ENCODE peak calls at places on chromosomes 13 and 19, in ten cellular contexts. One of them, this sample, is unnamed.

GRCh38 chr13:113046883-113047244 is 58.7 kb upstream of the F7 start:
- DNase-seq in CD8-positive, alpha-beta T cell: no peak
- DNase-seq in heart left ventricle: peak; percentile 18
- DNase-seq in IMR-90: no peak
- DNase-seq in brain microvascular endothelial cell: no peak
- DNase-seq in aorta: no peak
- DNase-seq in caudate nucleus: no peak
- DNase-seq in fibroblast of lung: no peak
- DNase-seq in dorsolateral prefrontal cortex: no peak
- DNase-seq in thyroid gland: no peak
- DNase-seq in this sample: no peak

GRCh38 chr13:112027250-112027649 is 39.7 kb upstream of the SOX1 start:
- DNase-seq in CD8-positive, alpha-beta T cell: no peak
- DNase-seq in heart left ventricle: no peak
- DNase-seq in IMR-90: no peak
- DNase-seq in brain microvascular endothelial cell: no peak
- DNase-seq in aorta: peak; percentile 62
- DNase-seq in caudate nucleus: no peak
- DNase-seq in fibroblast of lung: no peak
- DNase-seq in dorsolateral prefrontal cortex: no peak
- DNase-seq in thyroid gland: no peak
- DNase-seq in this sample: no peak

GRCh38 chr19:47511681-47512080 is 3.2 kb downstream of the NAPA start:
- DNase-seq in CD8-positive, alpha-beta T cell: no peak
- DNase-seq in heart left ventricle: peak; percentile 24
- DNase-seq in IMR-90: peak; percentile 61
- DNase-seq in brain microvascular endothelial cell: no peak
- DNase-seq in aorta: no peak
- DNase-seq in caudate nucleus: no peak
- DNase-seq in fibroblast of lung: peak; percentile 16
- DNase-seq in dorsolateral prefrontal cortex: no peak
- DNase-seq in thyroid gland: no peak
- DNase-seq in this sample: no peak

GRCh38 chr19:1472227-1473055 is 6.6 kb downstream of the C19orf25 start:
- DNase-seq in CD8-positive, alpha-beta T cell: no peak
- DNase-seq in heart left ventricle: no peak
- DNase-seq in IMR-90: no peak
- DNase-seq in brain microvascular endothelial cell: no peak
- DNase-seq in aorta: no peak
- DNase-seq in caudate nucleus: no peak
- DNase-seq in fibroblast of lung: no peak
- DNase-seq in dorsolateral prefrontal cortex: no peak
- DNase-seq in thyroid gland: no peak
- DNase-seq in this sample: peak; percentile 68

GRCh38 chr13:44974056-44974798 is 15.0 kb downstream of the NUFIP1 start:
- DNase-seq in CD8-positive, alpha-beta T cell: no peak
- DNase-seq in heart left ventricle: peak; percentile 52
- DNase-seq in IMR-90: peak; percentile 65
- DNase-seq in brain microvascular endothelial cell: peak; percentile 54
- DNase-seq in aorta: no peak
- DNase-seq in caudate nucleus: no peak
- DNase-seq in fibroblast of lung: peak; percentile 80
- DNase-seq in dorsolateral prefrontal cortex: no peak
- DNase-seq in thyroid gland: peak; percentile 39
- DNase-seq in this sample: no peak

GRCh38 chr19:18203408-18203862 is 407 bp downstream of the RAB3A start:
- DNase-seq in CD8-positive, alpha-beta T cell: peak; percentile 25
- DNase-seq in heart left ventricle: peak; percentile 69
- DNase-seq in IMR-90: no peak
- DNase-seq in brain microvascular endothelial cell: no peak
- DNase-seq in aorta: peak; percentile 85
- DNase-seq in caudate nucleus: peak; percentile 66
- DNase-seq in fibroblast of lung: no peak
- DNase-seq in dorsolateral prefrontal cortex: peak; percentile 48
- DNase-seq in thyroid gland: no peak
- DNase-seq in this sample: no peak

GRCh38 chr19:6099633-6100032 is 10.7 kb downstream of the RFX2 start:
- DNase-seq in CD8-positive, alpha-beta T cell: no peak
- DNase-seq in heart left ventricle: no peak
- DNase-seq in IMR-90: no peak
- DNase-seq in brain microvascular endothelial cell: no peak
- DNase-seq in aorta: no peak
- DNase-seq in caudate nucleus: no peak
- DNase-seq in fibroblast of lung: no peak
- DNase-seq in dorsolateral prefrontal cortex: no peak
- DNase-seq in thyroid gland: no peak
- DNase-seq in this sample: no peak

GRCh38 chr19:15379996-15380647 is 535 bp upstream of the AKAP8 start:
- DNase-seq in CD8-positive, alpha-beta T cell: no peak
- DNase-seq in heart left ventricle: peak; percentile 57
- DNase-seq in IMR-90: peak; percentile 11
- DNase-seq in brain microvascular endothelial cell: peak; percentile 12
- DNase-seq in aorta: no peak
- DNase-seq in caudate nucleus: peak; percentile 63
- DNase-seq in fibroblast of lung: peak; percentile 46
- DNase-seq in dorsolateral prefrontal cortex: no peak
- DNase-seq in thyroid gland: peak; percentile 53
- DNase-seq in this sample: peak; percentile 39

GRCh38 chr19:45782820-45783785 is 813 bp upstream of the DMPK start:
- DNase-seq in CD8-positive, alpha-beta T cell: no peak
- DNase-seq in heart left ventricle: peak; percentile 91
- DNase-seq in IMR-90: peak; percentile 71
- DNase-seq in brain microvascular endothelial cell: peak; percentile 28
- DNase-seq in aorta: peak; percentile 92
- DNase-seq in caudate nucleus: no peak
- DNase-seq in fibroblast of lung: peak; percentile 65
- DNase-seq in dorsolateral prefrontal cortex: no peak
- DNase-seq in thyroid gland: no peak
- DNase-seq in this sample: no peak

GRCh38 chr19:45922281-45922680 is 7.7 kb upstream of the NANOS2 start:
- DNase-seq in CD8-positive, alpha-beta T cell: no peak
- DNase-seq in heart left ventricle: no peak
- DNase-seq in IMR-90: no peak
- DNase-seq in brain microvascular endothelial cell: no peak
- DNase-seq in aorta: no peak
- DNase-seq in caudate nucleus: no peak
- DNase-seq in fibroblast of lung: no peak
- DNase-seq in dorsolateral prefrontal cortex: no peak
- DNase-seq in thyroid gland: no peak
- DNase-seq in this sample: no peak

GRCh38 chr13:52160053-52160452 is 656 bp upstream of the NEK3 start:
- DNase-seq in CD8-positive, alpha-beta T cell: no peak
- DNase-seq in heart left ventricle: no peak
- DNase-seq in IMR-90: no peak
- DNase-seq in brain microvascular endothelial cell: no peak
- DNase-seq in aorta: no peak
- DNase-seq in caudate nucleus: no peak
- DNase-seq in fibroblast of lung: no peak
- DNase-seq in dorsolateral prefrontal cortex: no peak
- DNase-seq in thyroid gland: no peak
- DNase-seq in this sample: no peak

GRCh38 chr19:34067861-34068271 is 104.4 kb upstream of the LSM14A start:
- DNase-seq in CD8-positive, alpha-beta T cell: no peak
- DNase-seq in heart left ventricle: no peak
- DNase-seq in IMR-90: peak; percentile 34
- DNase-seq in brain microvascular endothelial cell: peak; percentile 11
- DNase-seq in aorta: no peak
- DNase-seq in caudate nucleus: no peak
- DNase-seq in fibroblast of lung: peak; percentile 23
- DNase-seq in dorsolateral prefrontal cortex: no peak
- DNase-seq in thyroid gland: no peak
- DNase-seq in this sample: no peak

GRCh38 chr13:30256713-30257432 is 50.5 kb downstream of the KATNAL1 start:
- DNase-seq in CD8-positive, alpha-beta T cell: no peak
- DNase-seq in heart left ventricle: no peak
- DNase-seq in IMR-90: no peak
- DNase-seq in brain microvascular endothelial cell: no peak
- DNase-seq in aorta: no peak
- DNase-seq in caudate nucleus: no peak
- DNase-seq in fibroblast of lung: no peak
- DNase-seq in dorsolateral prefrontal cortex: no peak
- DNase-seq in thyroid gland: no peak
- DNase-seq in this sample: no peak

GRCh38 chr19:8357007-8357521 is 6.9 kb upstream of the ANGPTL4 start:
- DNase-seq in CD8-positive, alpha-beta T cell: no peak
- DNase-seq in heart left ventricle: no peak
- DNase-seq in IMR-90: no peak
- DNase-seq in brain microvascular endothelial cell: peak; percentile 84
- DNase-seq in aorta: no peak
- DNase-seq in caudate nucleus: no peak
- DNase-seq in fibroblast of lung: peak; percentile 27
- DNase-seq in dorsolateral prefrontal cortex: no peak
- DNase-seq in thyroid gland: no peak
- DNase-seq in this sample: no peak
- H3K27ac ChIP-seq in CD8-positive, alpha-beta T cell: no peak overlapping the region
- H3K27ac ChIP-seq in heart left ventricle: no peak overlapping the region
- H3K27ac ChIP-seq in IMR-90: no peak overlapping the region
- H3K27ac ChIP-seq in brain microvascular endothelial cell: peak overlapping the region; percentile 95
- H3K27ac ChIP-seq in aorta: no peak overlapping the region
- H3K27ac ChIP-seq in caudate nucleus: no peak overlapping the region
- H3K27ac ChIP-seq in fibroblast of lung: no peak overlapping the region
- H3K27ac ChIP-seq in dorsolateral prefrontal cortex: no peak overlapping the region
- H3K27ac ChIP-seq in thyroid gland: no peak overlapping the region
- H3K27ac ChIP-seq in this sample: no peak overlapping the region

GRCh38 chr19:17110599-17110966 is 35.0 kb downstream of the MYO9B start:
- DNase-seq in CD8-positive, alpha-beta T cell: no peak
- DNase-seq in heart left ventricle: no peak
- DNase-seq in IMR-90: no peak
- DNase-seq in brain microvascular endothelial cell: no peak
- DNase-seq in aorta: no peak
- DNase-seq in caudate nucleus: no peak
- DNase-seq in fibroblast of lung: no peak
- DNase-seq in dorsolateral prefrontal cortex: no peak
- DNase-seq in thyroid gland: no peak
- DNase-seq in this sample: no peak

GRCh38 chr19:17107546-17108452 is 32.2 kb downstream of the MYO9B start:
- DNase-seq in CD8-positive, alpha-beta T cell: no peak
- DNase-seq in heart left ventricle: peak; percentile 84
- DNase-seq in IMR-90: peak; percentile 98
- DNase-seq in brain microvascular endothelial cell: peak; percentile 95
- DNase-seq in aorta: peak; percentile 97
- DNase-seq in caudate nucleus: no peak
- DNase-seq in fibroblast of lung: peak; percentile 96
- DNase-seq in dorsolateral prefrontal cortex: peak; percentile 32
- DNase-seq in thyroid gland: peak; percentile 42
- DNase-seq in this sample: peak; percentile 34

GRCh38 chr19:17109300-17109699 is 33.7 kb downstream of the MYO9B start:
- DNase-seq in CD8-positive, alpha-beta T cell: no peak
- DNase-seq in heart left ventricle: no peak
- DNase-seq in IMR-90: no peak
- DNase-seq in brain microvascular endothelial cell: no peak
- DNase-seq in aorta: no peak
- DNase-seq in caudate nucleus: no peak
- DNase-seq in fibroblast of lung: no peak
- DNase-seq in dorsolateral prefrontal cortex: no peak
- DNase-seq in thyroid gland: no peak
- DNase-seq in this sample: no peak

GRCh38 chr19:17109962-17110598 is 34.5 kb downstream of the MYO9B start:
- DNase-seq in CD8-positive, alpha-beta T cell: no peak
- DNase-seq in heart left ventricle: peak; percentile 75
- DNase-seq in IMR-90: no peak
- DNase-seq in brain microvascular endothelial cell: no peak
- DNase-seq in aorta: no peak
- DNase-seq in caudate nucleus: peak; percentile 28
- DNase-seq in fibroblast of lung: no peak
- DNase-seq in dorsolateral prefrontal cortex: no peak
- DNase-seq in thyroid gland: peak; percentile 10
- DNase-seq in this sample: peak; percentile 27

GRCh38 chr19:17108453-17108784 is 32.8 kb downstream of the MYO9B start:
- DNase-seq in CD8-positive, alpha-beta T cell: no peak
- DNase-seq in heart left ventricle: no peak
- DNase-seq in IMR-90: no peak
- DNase-seq in brain microvascular endothelial cell: no peak
- DNase-seq in aorta: no peak
- DNase-seq in caudate nucleus: no peak
- DNase-seq in fibroblast of lung: no peak
- DNase-seq in dorsolateral prefrontal cortex: no peak
- DNase-seq in thyroid gland: no peak
- DNase-seq in this sample: no peak
- H3K27ac ChIP-seq in CD8-positive, alpha-beta T cell: no peak overlapping the region
- H3K27ac ChIP-seq in heart left ventricle: peak overlapping the region; percentile 57
- H3K27ac ChIP-seq in IMR-90: peak overlapping the region; percentile 70
- H3K27ac ChIP-seq in brain microvascular endothelial cell: peak overlapping the region; percentile 15
- H3K27ac ChIP-seq in aorta: peak overlapping the region; percentile 64
- H3K27ac ChIP-seq in caudate nucleus: no peak overlapping the region
- H3K27ac ChIP-seq in fibroblast of lung: peak overlapping the region; percentile 78
- H3K27ac ChIP-seq in dorsolateral prefrontal cortex: peak overlapping the region; percentile 42
- H3K27ac ChIP-seq in thyroid gland: no peak overlapping the region
- H3K27ac ChIP-seq in this sample: peak overlapping the region; percentile 72

GRCh38 chr19:57334191-57334590 is 13.9 kb downstream of the ZNF543 start:
- DNase-seq in CD8-positive, alpha-beta T cell: no peak
- DNase-seq in heart left ventricle: no peak
- DNase-seq in IMR-90: peak; percentile 9
- DNase-seq in brain microvascular endothelial cell: no peak
- DNase-seq in aorta: no peak
- DNase-seq in caudate nucleus: no peak
- DNase-seq in fibroblast of lung: no peak
- DNase-seq in dorsolateral prefrontal cortex: no peak
- DNase-seq in thyroid gland: no peak
- DNase-seq in this sample: no peak

GRCh38 chr19:57342582-57342981 is 8.5 kb upstream of the ZNF304 start:
- DNase-seq in CD8-positive, alpha-beta T cell: no peak
- DNase-seq in heart left ventricle: no peak
- DNase-seq in IMR-90: no peak
- DNase-seq in brain microvascular endothelial cell: no peak
- DNase-seq in aorta: no peak
- DNase-seq in caudate nucleus: no peak
- DNase-seq in fibroblast of lung: no peak
- DNase-seq in dorsolateral prefrontal cortex: no peak
- DNase-seq in thyroid gland: no peak
- DNase-seq in this sample: no peak

GRCh38 chr19:57338798-57339378 is 12.2 kb upstream of the ZNF304 start:
- DNase-seq in CD8-positive, alpha-beta T cell: no peak
- DNase-seq in heart left ventricle: peak; percentile 39
- DNase-seq in IMR-90: peak; percentile 66
- DNase-seq in brain microvascular endothelial cell: peak; percentile 52
- DNase-seq in aorta: no peak
- DNase-seq in caudate nucleus: no peak
- DNase-seq in fibroblast of lung: peak; percentile 22
- DNase-seq in dorsolateral prefrontal cortex: no peak
- DNase-seq in thyroid gland: no peak
- DNase-seq in this sample: no peak
- H3K27ac ChIP-seq in CD8-positive, alpha-beta T cell: no peak overlapping the region
- H3K27ac ChIP-seq in heart left ventricle: peak overlapping the region; percentile 84
- H3K27ac ChIP-seq in IMR-90: no peak overlapping the region
- H3K27ac ChIP-seq in brain microvascular endothelial cell: no peak overlapping the region
- H3K27ac ChIP-seq in aorta: no peak overlapping the region
- H3K27ac ChIP-seq in caudate nucleus: no peak overlapping the region
- H3K27ac ChIP-seq in fibroblast of lung: no peak overlapping the region
- H3K27ac ChIP-seq in dorsolateral prefrontal cortex: peak overlapping the region; percentile 6
- H3K27ac ChIP-seq in thyroid gland: no peak overlapping the region
- H3K27ac ChIP-seq in this sample: no peak overlapping the region

DNA sequence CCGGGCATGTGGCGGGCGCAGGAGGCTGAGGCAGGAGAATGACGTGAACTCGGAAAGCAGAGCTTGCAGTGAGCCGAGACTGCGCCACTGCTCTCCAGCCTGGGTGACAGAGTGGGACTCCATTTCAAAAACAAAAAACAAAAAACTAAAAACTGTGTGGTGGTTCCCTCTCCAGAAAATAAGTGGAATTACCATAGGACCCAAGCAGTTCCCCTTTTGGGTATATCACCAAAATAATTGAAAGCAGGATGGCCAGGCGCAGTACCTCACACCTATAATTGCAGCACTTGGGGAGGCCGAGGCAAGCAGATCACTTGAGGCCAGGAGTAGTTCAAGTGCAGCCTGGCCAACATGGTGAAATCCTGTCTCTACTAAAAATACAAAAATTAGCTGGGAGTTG is 15.7 kb upstream of the LDLR start:
- DNase-seq in CD8-positive, alpha-beta T cell: no peak
- DNase-seq in heart left ventricle: no peak
- DNase-seq in IMR-90: no peak
- DNase-seq in brain microvascular endothelial cell: no peak
- DNase-seq in aorta: no peak
- DNase-seq in caudate nucleus: no peak
- DNase-seq in fibroblast of lung: no peak
- DNase-seq in dorsolateral prefrontal cortex: no peak
- DNase-seq in thyroid gland: no peak
- DNase-seq in this sample: no peak
- H3K27ac ChIP-seq in CD8-positive, alpha-beta T cell: no peak overlapping the region
- H3K27ac ChIP-seq in heart left ventricle: no peak overlapping the region
- H3K27ac ChIP-seq in IMR-90: no peak overlapping the region
- H3K27ac ChIP-seq in brain microvascular endothelial cell: no peak overlapping the region
- H3K27ac ChIP-seq in aorta: no peak overlapping the region
- H3K27ac ChIP-seq in caudate nucleus: no peak overlapping the region
- H3K27ac ChIP-seq in fibroblast of lung: no peak overlapping the region
- H3K27ac ChIP-seq in dorsolateral prefrontal cortex: no peak overlapping the region
- H3K27ac ChIP-seq in thyroid gland: no peak overlapping the region
- H3K27ac ChIP-seq in this sample: no peak overlapping the region